ENCODE peak calls at places on chromosomes 1 and 21, in six cellular contexts. N is OCI-M1, B is posterior cingulate gyrus, H is A172, C is HTR-8/SVneo, Z is ACHN. I is an unnamed sample.

GRCh38 chr1:10489291-10490055 is 14.7 kb downstream of the PEX14 start:
- DNase-seq in N (no peak), B (no peak), H (no peak), C (no peak), Z (no peak), I (no peak)

GRCh38 chr1:18934205-18935000 is 22.1 kb downstream of the IFFO2 start:
- DNase-seq in N (no peak), B (no peak), H (no peak), C (no peak), Z (no peak), I (no peak)

GRCh38 chr1:239031310-239031709 is 355.1 kb upstream of the CHRM3 start:
- DNase-seq in N (no peak), B (no peak), H (no peak), C (no peak), Z (no peak), I (no peak)

GRCh38 chr1:228038387-228039005 is 31.7 kb downstream of the WNT3A start:
- DNase-seq in N (no peak), B (peak; percentile 56), H (no peak), C (no peak), Z (no peak), I (no peak)

GRCh38 chr1:150813028-150813707 is 5.1 kb upstream of the CTSK start:
- DNase-seq in N (peak; percentile 70), B (peak; percentile 85), H (peak; percentile 64), C (peak; percentile 57), Z (peak; percentile 64), I (no peak)

GRCh38 chr21:38911523-38912354 is 106.0 kb downstream of the ETS2 start:
- DNase-seq in N (no peak), B (no peak), H (no peak), C (no peak), Z (no peak), I (no peak)

GRCh38 chr1:40986929-40987328 is 7.4 kb downstream of the CTPS1 start:
- DNase-seq in N (no peak), B (no peak), H (no peak), C (no peak), Z (no peak), I (no peak)

GRCh38 chr21:26067836-26068401 is 102.7 kb downstream of the APP start:
- DNase-seq in N (no peak), B (no peak), H (peak; percentile 21), C (no peak), Z (no peak), I (no peak)

GRCh38 chr21:30518876-30519275 is 16.9 kb upstream of the KRTAP19-5 start:
- DNase-seq in N (no peak), B (no peak), H (no peak), C (no peak), Z (no peak), I (no peak)

GRCh38 chr1:87826639-87827345 is 498.1 kb downstream of the LMO4 start:
- DNase-seq in N (peak; percentile 96), B (no peak), H (peak; percentile 13), C (no peak), Z (no peak), I (no peak)

GRCh38 chr1:39539252-39539790 is 37.3 kb downstream of the PABPC4 start:
- DNase-seq in N (peak; percentile 83), B (peak; percentile 96), H (peak; percentile 79), C (peak; percentile 86), Z (peak; percentile 71), I (peak; percentile 39)

I was measured in caudate nucleus.